ENCODE peak calls at places on chromosomes 1 and 21, in eight cellular contexts. O, Y, U, D, M, N, W and P are unnamed samples.

GRCh38 chr1:241881444-241881843 is 33.4 kb downstream of the EXO1 start:
- DNase-seq in O (no peak), N (no peak), D (no peak), U (no peak), W (no peak), M (no peak), Y (no peak), P (no peak)

GRCh38 chr1:212315907-212316306 is 30.7 kb downstream of the PPP2R5A start:
- DNase-seq in W (no peak), N (no peak), O (peak; percentile 65), M (no peak), D (no peak), U (no peak), Y (no peak), P (no peak)

GRCh38 chr1:94236630-94237290 is 624 bp downstream of the ARHGAP29 start:
- DNase-seq in U (peak; percentile 64), O (peak; percentile 43), Y (peak; percentile 38), D (peak; percentile 55), W (no peak), M (no peak), N (no peak), P (no peak)

GRCh38 chr1:93669369-93669768 is 12.3 kb downstream of the BCAR3 start:
- DNase-seq in W (no peak), O (no peak), U (no peak), M (no peak), Y (no peak), D (peak; percentile 85), N (no peak), P (no peak)

GRCh38 chr1:26941311-26941710 is 19.0 kb downstream of the KDF1 start:
- DNase-seq in D (no peak), W (no peak), U (no peak), O (no peak), M (no peak), Y (peak; percentile 23), N (no peak), P (no peak)

GRCh38 chr1:205589618-205590456 is 42.0 kb downstream of the ELK4 start:
- DNase-seq in Y (no peak), O (no peak), D (no peak), W (no peak), U (no peak), N (no peak), M (no peak), P (no peak)

GRCh38 chr1:59310527-59310926 is 13.6 kb downstream of the FGGY start:
- DNase-seq in Y (no peak), D (no peak), U (no peak), O (no peak), W (no peak), M (no peak), N (no peak), P (no peak)

GRCh38 chr21:33760641-33761103 is 118.4 kb downstream of the ITSN1 start:
- DNase-seq in W (no peak), Y (no peak), N (no peak), M (no peak), U (no peak), D (peak; percentile 79), O (no peak), P (no peak)

GRCh38 chr1:121483961-121484424 is 299.2 kb downstream of the SRGAP2C start:
- DNase-seq in D (peak; percentile 80), W (no peak), M (no peak), U (peak; percentile 52), N (no peak), O (peak; percentile 31), Y (no peak), P (no peak)

GRCh38 chr1:88462481-88463261 is 221.4 kb upstream of the PKN2 start:
- DNase-seq in Y (no peak), M (no peak), N (peak; percentile 55), D (peak; percentile 59), W (no peak), U (peak; percentile 75), O (peak; percentile 17), P (no peak)

GRCh38 chr1:25080294-25081209 is 150.5 kb upstream of the RUNX3 start:
- DNase-seq in U (no peak), O (peak; percentile 11), M (peak; percentile 37), N (no peak), W (no peak), Y (no peak), D (peak; percentile 15), P (peak; percentile 29)

GRCh38 chr1:82411604-82412003 is 610.9 kb downstream of the ADGRL2 start:
- DNase-seq in Y (no peak), M (no peak), U (no peak), O (no peak), D (no peak), N (no peak), W (no peak), P (no peak)

GRCh38 chr1:241138248-241138647 is 218.8 kb downstream of the RGS7 start:
- DNase-seq in Y (no peak), U (no peak), M (no peak), D (no peak), N (no peak), O (no peak), W (no peak), P (no peak)

DNA sequence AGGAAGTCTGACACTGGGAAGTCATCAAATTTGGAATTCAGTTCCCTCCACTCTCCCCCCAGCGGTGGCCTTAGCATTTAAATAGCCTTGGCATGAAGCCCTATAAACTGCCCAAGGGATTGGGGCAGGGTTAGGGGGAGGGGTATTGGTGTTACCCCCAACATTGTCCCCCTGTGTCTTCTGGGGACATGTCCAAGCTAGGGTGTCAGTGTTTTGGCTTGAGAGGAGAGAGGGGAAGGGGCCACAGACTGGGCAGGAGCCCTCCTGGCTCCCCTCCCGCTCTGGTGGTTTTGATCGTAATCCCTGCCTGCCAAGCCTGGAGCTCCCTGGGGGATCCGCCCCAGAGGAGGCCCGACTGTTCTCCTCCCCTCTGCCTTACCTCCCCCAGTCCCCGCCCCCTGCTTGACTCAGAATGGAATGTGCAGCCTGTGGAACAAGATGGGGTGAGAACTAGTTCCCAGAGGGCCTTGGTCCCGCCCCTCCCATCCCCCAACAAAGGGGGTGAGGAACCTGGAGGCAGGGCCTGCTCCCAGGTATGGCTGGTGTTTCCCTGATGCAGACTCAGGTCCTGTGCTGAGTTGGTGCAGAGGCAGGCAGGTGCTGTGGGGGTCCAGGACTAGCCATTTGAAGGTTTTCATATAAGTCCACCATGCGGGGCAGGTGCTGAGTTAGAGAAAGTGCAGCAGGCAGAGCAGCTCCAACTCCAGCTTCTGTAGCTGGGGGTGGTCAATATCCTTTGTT is 7.4 kb downstream of the SOX13 start:
- DNase-seq in N (peak; percentile 62), O (peak; percentile 96), W (no peak), U (peak; percentile 95), D (peak; percentile 89), M (peak; percentile 74), Y (peak; percentile 63), P (no peak)
- H3K27ac ChIP-seq in N (no peak overlapping the region), O (peak overlapping the region; percentile 69), W (no peak overlapping the region), U (peak overlapping the region; percentile 89), D (peak overlapping the region; percentile 45), M (no peak overlapping the region), Y (peak overlapping the region; percentile 56), P (no peak overlapping the region)

DNA sequence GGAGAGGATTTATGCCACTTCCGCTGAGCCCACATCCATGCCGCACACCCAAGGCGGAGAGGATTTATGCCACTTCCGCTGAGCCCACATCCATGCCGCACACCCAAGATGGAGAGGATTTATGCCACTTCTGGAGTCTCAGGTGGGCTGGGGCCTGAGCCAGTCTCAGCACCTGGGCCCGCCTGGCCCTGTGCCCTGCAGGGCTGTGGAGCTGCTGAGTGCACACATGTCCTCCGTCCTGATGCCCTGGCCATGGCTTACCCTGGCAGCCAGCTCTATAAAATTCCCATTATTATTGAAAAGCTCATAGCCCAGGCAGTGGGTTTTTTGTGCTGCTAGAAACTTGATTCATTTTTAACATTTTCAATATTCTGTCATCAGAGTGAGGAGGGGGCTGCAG is 89.8 kb upstream of the TMEM51 start:
- DNase-seq in D (no peak), M (no peak), Y (no peak), W (no peak), O (no peak), U (no peak), N (no peak), P (no peak)
- H3K27me3 ChIP-seq in D (no peaks in the 10 kb centered on the region), M (no peaks in the 10 kb centered on the region), Y (no peaks in the 10 kb centered on the region), W (no peaks in the 10 kb centered on the region), O (no peaks in the 10 kb centered on the region), U (no peaks in the 10 kb centered on the region), N (no peaks in the 10 kb centered on the region), P (no peaks in the 10 kb centered on the region)

DNA sequence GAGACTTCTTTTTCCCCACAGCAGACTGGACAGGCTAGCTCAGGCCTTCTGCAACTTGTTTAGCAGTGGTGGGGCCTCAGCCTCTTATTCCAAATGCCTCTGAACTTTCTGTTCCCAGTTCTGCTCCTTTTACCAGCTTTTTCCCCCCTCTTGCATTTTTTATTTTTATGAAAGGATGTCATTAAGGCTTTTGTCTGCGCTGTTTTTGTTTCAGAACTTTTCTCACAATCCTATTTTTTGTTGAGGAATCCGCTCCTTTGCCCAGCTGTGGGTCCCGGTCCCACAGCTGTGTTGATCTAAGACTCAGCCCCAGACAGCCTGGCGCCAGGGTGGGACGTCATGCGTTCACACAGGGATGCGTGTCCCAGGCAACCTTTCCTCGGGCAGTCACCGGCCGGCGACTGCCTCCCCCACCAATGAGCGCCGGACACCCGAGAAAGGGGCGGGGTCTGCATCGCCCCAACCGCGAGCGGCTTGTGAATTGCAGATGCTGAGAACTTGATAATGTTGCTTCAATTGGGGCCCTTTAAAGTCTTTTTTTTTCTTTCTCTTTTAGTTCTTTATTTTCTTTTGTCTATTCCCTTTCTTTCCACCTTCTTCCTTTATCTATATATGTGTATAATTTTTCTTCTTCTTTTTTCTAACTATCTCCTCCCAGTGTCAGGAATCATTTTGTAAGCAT is 3.0 kb upstream of the ID3 start:
- DNase-seq in D (peak; percentile 99), M (peak; percentile 95), O (peak; percentile 94), U (peak; percentile 99), Y (peak; percentile 98), W (no peak), N (peak; percentile 95), P (no peak)
- H3K4me1 ChIP-seq in D (peaks cover 23% of the 10 kb centered on the region), M (peaks cover 49% of the 10 kb centered on the region), O (peaks cover 39% of the 10 kb centered on the region), U (peaks cover 44% of the 10 kb centered on the region), Y (peaks cover 59% of the 10 kb centered on the region), W (peaks cover 32% of the 10 kb centered on the region), N (peaks cover 22% of the 10 kb centered on the region), P (peaks cover 27% of the 10 kb centered on the region)

GRCh38 chr1:85340427-85340826 is 64.0 kb upstream of the BCL10 start:
- DNase-seq in U (no peak), N (no peak), M (no peak), O (no peak), W (no peak), D (no peak), Y (no peak), P (no peak)

GRCh38 chr1:85343612-85344255 is 67.3 kb upstream of the BCL10 start:
- DNase-seq in W (no peak), O (peak; percentile 77), Y (no peak), D (peak; percentile 96), M (no peak), U (no peak), N (no peak), P (no peak)

GRCh38 chr1:85344256-85344694 is 67.8 kb upstream of the BCL10 start:
- DNase-seq in U (peak; percentile 49), O (peak; percentile 63), M (no peak), Y (no peak), N (no peak), D (peak; percentile 74), W (no peak), P (no peak)

GRCh38 chr1:85342177-85342576 is 65.7 kb upstream of the BCL10 start:
- DNase-seq in D (peak; percentile 82), W (no peak), O (peak; percentile 41), Y (no peak), M (no peak), U (no peak), N (no peak), P (no peak)

DNA sequence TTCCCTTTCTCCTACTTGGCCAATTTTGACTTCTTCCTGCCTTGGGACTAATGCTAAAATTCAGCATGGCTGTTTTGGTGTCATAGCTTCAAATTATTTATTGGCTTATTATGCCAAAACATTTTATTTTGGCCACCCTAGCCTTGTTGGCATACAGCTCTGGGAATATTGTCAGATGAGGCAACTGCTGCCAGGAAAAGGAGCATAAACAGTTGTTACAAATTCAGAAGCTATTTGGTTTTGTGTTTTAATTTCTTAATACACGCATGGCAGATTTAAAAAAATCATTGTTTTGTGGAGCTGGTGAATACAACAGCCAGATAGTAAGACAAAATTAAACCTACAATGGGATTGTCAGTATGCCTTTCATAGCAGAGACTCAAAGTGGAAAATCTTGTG is 66.8 kb upstream of the BCL10 start:
- DNase-seq in O (no peak), M (no peak), N (no peak), D (no peak), Y (no peak), U (no peak), W (no peak), P (no peak)
- H3K27ac ChIP-seq in O (peak overlapping the region; percentile 71), M (no peak overlapping the region), N (no peak overlapping the region), D (peak overlapping the region; percentile 49), Y (no peak overlapping the region), U (no peak overlapping the region), W (no peak overlapping the region), P (no peak overlapping the region)